ENCODE peak calls at places on chromosomes 12 and 14, in four cellular contexts. H is colonic mucosa, N is spleen, P is fibroblast of lung. B is an unnamed sample. For H3K9me3 and H3K36me3, the result is how much of the 10 kb centered on the place peaks cover.

GRCh38 chr12:85466906-85467305 is 186.9 kb downstream of the ALX1 start:
- DNase-seq in H (no peak), N (no peak), P (peak), B (no peak)

GRCh38 chr12:57605308-57606015 is 838 bp downstream of the DTX3 start:
- DNase-seq in N (no peak), P (no peak), H (peak), B (no peak)

GRCh38 chr14:93041830-93042229 is 73.9 kb downstream of the ITPK1 start:
- DNase-seq in P (no peak), H (no peak), N (no peak), B (no peak)

GRCh38 chr12:91817512-91817911 is 328.1 kb downstream of the BTG1 start:
- DNase-seq in N (no peak), P (no peak), H (no peak), B (no peak)

GRCh38 chr12:57401165-57401564 is 29.7 kb downstream of the R3HDM2 start:
- DNase-seq in N (no peak), H (no peak), P (no peak), B (no peak)

GRCh38 chr12:29510591-29511174 is 13.2 kb upstream of the OVCH1 start:
- DNase-seq in N (no peak), P (no peak), H (no peak), B (no peak)

GRCh38 chr12:131982041-131982440 is 32.3 kb downstream of the EP400 start:
- DNase-seq in H (no peak), P (no peak), N (no peak), B (no peak)

GRCh38 chr12:82650627-82651337 is 35.9 kb upstream of the TMTC2 start:
- DNase-seq in N (no peak), P (peak), H (peak), B (no peak)

GRCh38 chr14:20578784-20579502 is 8.9 kb downstream of the RNASE11 start:
- DNase-seq in H (no peak), N (no peak), P (no peak), B (no peak)

GRCh38 chr12:127893875-127894635 is 372.9 kb upstream of the TMEM132C start:
- DNase-seq in N (no peak), P (no peak), H (no peak), B (no peak)

GRCh38 chr12:66971816-66972215 is 292.9 kb upstream of the GRIP1 start:
- DNase-seq in H (no peak), N (no peak), P (no peak), B (no peak)

GRCh38 chr12:77667101-77667500 is 163.6 kb upstream of the NAV3 start:
- DNase-seq in H (no peak), N (no peak), P (peak), B (no peak)

GRCh38 chr14:96363751-96364336 is 518 bp downstream of the GSKIP start:
- DNase-seq in P (peak), N (peak), H (peak), B (no peak)

GRCh38 chr14:65016461-65016860 is 29.8 kb downstream of the FNTB start:
- DNase-seq in H (no peak), N (no peak), P (no peak), B (no peak)

GRCh38 chr12:96258451-96258933 is 64.3 kb downstream of the ELK3 start:
- DNase-seq in N (peak), P (peak), H (peak), B (no peak)

GRCh38 chr12:89571481-89572190 is 45.8 kb upstream of the POC1B start:
- DNase-seq in P (peak), H (no peak), N (no peak), B (no peak)

GRCh38 chr14:50920482-50921225 is 23.6 kb downstream of the PYGL start:
- DNase-seq in N (no peak), H (no peak), P (peak), B (no peak)

GRCh38 chr12:77343291-77343690 is 277.9 kb upstream of the E2F7 start:
- DNase-seq in H (no peak), N (no peak), P (peak), B (no peak)

GRCh38 chr12:119512772-119513497 is 80.6 kb upstream of the TMEM233 start:
- DNase-seq in N (no peak), P (no peak), H (no peak), B (no peak)

DNA sequence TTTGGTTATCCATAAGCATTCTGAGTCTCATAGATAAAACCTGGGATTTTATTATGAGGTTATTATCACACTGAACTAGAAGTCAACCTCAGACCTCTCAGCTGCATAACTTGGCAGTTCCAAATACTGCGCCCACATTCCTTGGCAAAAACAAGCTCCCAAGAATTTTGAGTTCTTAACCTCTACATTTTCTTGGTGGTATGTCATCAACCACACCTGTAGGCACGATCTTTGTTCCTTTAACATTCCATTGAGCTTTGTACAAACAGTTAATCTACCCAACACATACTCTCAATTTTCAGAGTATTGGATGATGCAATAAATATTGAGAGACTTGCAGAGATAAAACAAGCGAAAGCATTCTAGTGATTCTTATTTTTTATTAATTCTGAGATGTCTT is 371.8 kb upstream of the PRICKLE1 start:
- DNase-seq in N (no peak), H (no peak), P (no peak), B (no peak)
- H3K27ac ChIP-seq in N (no peak), H (no peak), P (no peak), B (no peak)

GRCh38 chr12:40587416-40587815 is 104.8 kb upstream of the CNTN1 start:
- DNase-seq in H (no peak), N (no peak), P (no peak), B (no peak)
- H3K9me3 ChIP-seq in H (under half), N (under half), P (under half), B (under half)

DNA sequence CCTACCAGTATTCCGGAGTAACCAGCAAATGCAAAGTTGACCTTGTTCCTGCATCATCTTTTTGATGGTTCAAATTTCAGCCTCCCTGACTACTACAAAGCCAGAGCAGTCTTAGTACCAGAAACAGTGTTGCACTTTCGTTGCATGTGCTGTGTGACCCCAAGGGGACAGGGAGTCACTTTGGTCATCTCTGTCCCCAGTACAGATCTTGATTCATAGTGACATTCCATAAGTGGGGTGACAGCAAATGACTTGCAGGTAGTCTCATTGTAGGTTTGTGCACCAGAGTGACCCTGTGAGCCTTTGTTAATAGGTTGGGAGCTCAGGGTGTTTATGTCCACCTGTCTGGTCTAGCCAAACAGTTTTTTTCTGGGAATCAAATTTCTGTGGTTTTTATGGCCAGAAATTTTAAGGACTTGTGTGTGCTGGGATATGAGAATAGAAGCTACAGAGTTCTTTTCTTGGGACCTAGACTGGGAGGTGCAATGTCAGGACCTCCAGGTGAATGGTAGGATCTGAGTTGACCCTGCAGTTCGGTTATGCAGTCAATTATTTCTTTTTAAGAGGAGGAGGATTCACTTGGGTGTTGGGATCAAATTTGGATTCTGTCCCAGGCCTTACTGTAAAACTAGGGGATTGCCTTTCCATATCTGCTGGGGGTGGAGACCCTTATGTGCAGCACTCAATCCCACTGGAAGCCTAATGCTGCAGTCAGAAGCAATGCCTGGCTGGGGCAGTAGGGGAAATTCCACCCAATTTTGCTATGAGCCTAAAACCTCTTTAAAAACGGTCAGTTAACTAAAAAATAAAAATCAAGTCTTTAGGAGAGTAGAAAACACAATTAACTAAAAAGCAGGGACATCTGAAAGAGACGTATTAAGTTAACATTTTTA is 10.1 kb downstream of the EIF5 start:
- DNase-seq in N (no peak), H (no peak), P (no peak), B (no peak)
- H3K36me3 ChIP-seq in N (half or more), H (under half), P (under half), B (half or more)

DNA sequence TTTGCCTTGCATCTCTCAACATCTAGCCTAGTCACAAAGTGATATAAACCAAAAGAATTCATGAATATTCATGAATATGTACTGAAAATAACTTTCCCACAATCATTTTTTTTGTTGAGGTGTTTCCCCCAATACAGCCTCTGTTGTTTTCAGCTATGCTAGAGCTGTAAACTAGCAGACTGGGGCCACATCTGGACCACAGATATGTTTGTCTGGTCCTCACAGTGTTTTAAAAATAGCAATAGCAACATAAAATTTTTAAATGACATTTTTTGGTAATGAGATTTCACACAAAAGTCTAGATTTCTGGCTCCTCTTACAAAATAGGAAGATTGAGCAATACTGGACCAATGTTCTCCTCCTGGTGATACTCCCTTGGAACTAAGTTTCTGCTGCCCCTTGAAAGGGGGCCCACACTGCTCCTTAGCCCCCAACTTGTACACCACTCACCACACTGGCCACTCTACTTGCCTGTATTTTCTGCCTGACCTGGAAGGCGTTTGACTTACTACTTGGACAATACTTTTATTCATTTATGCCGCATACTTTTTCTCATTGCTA is 81.2 kb downstream of the BMP4 start:
- DNase-seq in H (no peak), N (no peak), P (no peak), B (no peak)
- H3K27ac ChIP-seq in H (no peak), N (no peak), P (no peak), B (no peak)

GRCh38 chr14:105076296-105076804 is 11.1 kb upstream of the GPR132 start:
- DNase-seq in N (no peak), P (no peak), H (no peak), B (no peak)
- H3K9me3 ChIP-seq in N (under half), P (under half), H (under half), B (under half)

DNA sequence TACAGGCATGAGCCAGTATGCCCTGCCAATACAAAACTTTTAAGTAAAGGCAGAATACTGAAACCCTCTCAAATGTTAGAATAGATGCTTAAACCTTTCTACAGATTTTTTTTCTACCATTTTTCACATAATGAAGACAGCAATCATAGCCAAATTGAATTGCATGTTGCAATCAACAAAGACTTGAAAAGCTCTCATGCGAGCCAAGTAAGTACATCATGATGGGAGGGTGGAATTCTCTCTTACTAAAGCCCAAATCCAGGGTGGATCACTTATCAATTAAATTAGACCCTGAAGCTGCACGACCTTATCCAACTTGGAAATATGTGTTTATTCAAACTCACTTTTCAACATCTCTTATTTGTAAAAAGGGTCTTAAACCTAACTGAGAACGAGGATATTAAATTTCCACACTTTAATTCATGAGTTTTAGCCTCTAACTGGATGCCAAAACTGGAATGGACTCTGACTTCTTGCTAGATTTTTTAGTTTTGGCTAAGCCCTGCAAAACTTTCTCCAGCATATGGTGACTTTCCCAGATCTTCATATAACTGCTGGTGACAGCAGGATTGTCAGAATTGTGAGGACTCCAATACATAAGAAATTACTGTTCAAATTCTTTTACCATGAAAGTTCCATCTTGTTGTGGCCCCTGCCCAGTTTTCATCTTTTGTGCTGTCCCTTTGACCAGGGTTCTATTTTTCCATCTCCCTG is 53.7 kb downstream of the HECTD4 start:
- DNase-seq in P (peak), H (no peak), N (no peak), B (no peak)
- H3K36me3 ChIP-seq in P (under half), H (under half), N (under half), B (under half)

DNA sequence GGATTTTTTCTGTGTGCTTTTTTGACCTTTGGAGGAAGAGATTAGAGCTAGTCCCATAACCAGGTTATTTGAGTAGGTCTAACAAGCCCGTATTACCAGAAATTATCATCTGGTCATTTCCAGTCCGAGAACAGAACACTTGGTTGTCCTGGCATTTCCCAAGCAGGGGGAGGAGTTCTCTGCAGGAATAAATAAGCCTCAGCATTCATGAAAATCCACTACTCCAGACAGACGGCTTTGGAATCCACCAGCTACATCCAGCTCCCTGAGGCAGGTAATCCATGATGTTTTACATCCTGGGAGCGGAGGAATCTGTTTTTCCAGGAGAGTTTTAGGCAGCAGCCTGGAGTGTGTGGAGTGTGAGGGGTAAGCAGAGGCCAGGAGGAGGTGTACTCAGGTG is at the start of gene SERPINA3:
- DNase-seq in H (no peak), P (peak), N (no peak), B (no peak)
- H3K27ac ChIP-seq in H (no peak), P (no peak), N (no peak), B (no peak)

DNA sequence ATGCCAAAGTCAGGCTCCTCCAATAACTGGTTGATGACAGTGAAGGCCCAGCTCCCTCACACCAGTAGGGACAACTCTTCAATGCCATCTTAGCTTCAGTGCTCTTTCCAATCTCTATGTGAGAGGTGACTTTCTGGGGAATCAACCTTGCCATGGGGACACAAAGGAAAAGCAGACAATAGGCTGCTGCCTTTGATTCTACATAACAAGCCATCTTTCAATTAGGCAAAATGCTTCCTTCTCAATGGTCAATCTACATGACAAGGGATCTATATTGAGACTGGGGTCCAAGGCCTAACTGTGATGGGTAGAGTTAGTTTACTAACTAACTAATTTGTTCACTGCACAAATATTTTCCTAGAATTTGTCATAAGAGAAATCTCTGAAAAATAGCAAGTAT is 1417.5 kb upstream of the SEL1L start:
- DNase-seq in N (no peak), P (no peak), H (no peak), B (no peak)
- H3K9me3 ChIP-seq in N (under half), P (under half), H (under half), B (under half)

B was measured in effector memory CD4-positive, alpha-beta T cell.